ENCODE peak calls at places on chromosomes 16 and 17, in seven cellular contexts. One of them, this sample, is unnamed.

GRCh38 chr16:648786-649589 is at the start of gene WDR90:
- DNase-seq in NCI-H1092 treated with DMSO at 0.1 percent for 48 hours: peak
- DNase-seq in left colon: peak
- DNase-seq in stimulated activated CD8-positive, alpha-beta memory T cell treated with anti-CD3 and anti-CD28 coated beads, Interleukin-12 subunit alpha, Interleukin-12 subunit beta, amount 100 ng/mL, for 4 hours: peak
- DNase-seq in NCI-H69: peak
- DNase-seq in brain microvascular endothelial cell: peak
- DNase-seq in HS-27A: peak
- DNase-seq in this sample: peak

GRCh38 chr16:56257666-56258359 is 66.5 kb downstream of the GNAO1 start:
- DNase-seq in NCI-H1092 treated with DMSO at 0.1 percent for 48 hours: peak
- DNase-seq in left colon: no peak
- DNase-seq in stimulated activated CD8-positive, alpha-beta memory T cell treated with anti-CD3 and anti-CD28 coated beads, Interleukin-12 subunit alpha, Interleukin-12 subunit beta, amount 100 ng/mL, for 4 hours: no peak
- DNase-seq in NCI-H69: peak
- DNase-seq in brain microvascular endothelial cell: no peak
- DNase-seq in HS-27A: no peak
- DNase-seq in this sample: no peak

GRCh38 chr17:41413353-41413752 is 11.0 kb downstream of the KRT37 start:
- DNase-seq in NCI-H1092 treated with DMSO at 0.1 percent for 48 hours: no peak
- DNase-seq in left colon: no peak
- DNase-seq in stimulated activated CD8-positive, alpha-beta memory T cell treated with anti-CD3 and anti-CD28 coated beads, Interleukin-12 subunit alpha, Interleukin-12 subunit beta, amount 100 ng/mL, for 4 hours: no peak
- DNase-seq in NCI-H69: peak
- DNase-seq in brain microvascular endothelial cell: no peak
- DNase-seq in HS-27A: no peak
- DNase-seq in this sample: no peak

GRCh38 chr17:76232342-76232741 is 8.0 kb downstream of the RNF157 start:
- DNase-seq in NCI-H1092 treated with DMSO at 0.1 percent for 48 hours: no peak
- DNase-seq in left colon: no peak
- DNase-seq in stimulated activated CD8-positive, alpha-beta memory T cell treated with anti-CD3 and anti-CD28 coated beads, Interleukin-12 subunit alpha, Interleukin-12 subunit beta, amount 100 ng/mL, for 4 hours: no peak
- DNase-seq in NCI-H69: peak
- DNase-seq in brain microvascular endothelial cell: no peak
- DNase-seq in HS-27A: no peak
- DNase-seq in this sample: no peak

GRCh38 chr16:23505180-23505665 is 5.1 kb downstream of the GGA2 start:
- DNase-seq in NCI-H1092 treated with DMSO at 0.1 percent for 48 hours: no peak
- DNase-seq in left colon: no peak
- DNase-seq in stimulated activated CD8-positive, alpha-beta memory T cell treated with anti-CD3 and anti-CD28 coated beads, Interleukin-12 subunit alpha, Interleukin-12 subunit beta, amount 100 ng/mL, for 4 hours: no peak
- DNase-seq in NCI-H69: no peak
- DNase-seq in brain microvascular endothelial cell: no peak
- DNase-seq in HS-27A: no peak
- DNase-seq in this sample: no peak

GRCh38 chr17:27545562-27546229 is 85.3 kb upstream of the LGALS9 start:
- DNase-seq in NCI-H1092 treated with DMSO at 0.1 percent for 48 hours: peak
- DNase-seq in left colon: no peak
- DNase-seq in stimulated activated CD8-positive, alpha-beta memory T cell treated with anti-CD3 and anti-CD28 coated beads, Interleukin-12 subunit alpha, Interleukin-12 subunit beta, amount 100 ng/mL, for 4 hours: no peak
- DNase-seq in NCI-H69: peak
- DNase-seq in brain microvascular endothelial cell: no peak
- DNase-seq in HS-27A: no peak
- DNase-seq in this sample: no peak

GRCh38 chr16:81073560-81074330 is 3.3 kb downstream of the C16orf46 start:
- DNase-seq in NCI-H1092 treated with DMSO at 0.1 percent for 48 hours: no peak
- DNase-seq in left colon: no peak
- DNase-seq in stimulated activated CD8-positive, alpha-beta memory T cell treated with anti-CD3 and anti-CD28 coated beads, Interleukin-12 subunit alpha, Interleukin-12 subunit beta, amount 100 ng/mL, for 4 hours: no peak
- DNase-seq in NCI-H69: no peak
- DNase-seq in brain microvascular endothelial cell: no peak
- DNase-seq in HS-27A: no peak
- DNase-seq in this sample: no peak

GRCh38 chr16:31113420-31114124 is 3.9 kb upstream of the KAT8 start:
- DNase-seq in NCI-H1092 treated with DMSO at 0.1 percent for 48 hours: no peak
- DNase-seq in left colon: no peak
- DNase-seq in stimulated activated CD8-positive, alpha-beta memory T cell treated with anti-CD3 and anti-CD28 coated beads, Interleukin-12 subunit alpha, Interleukin-12 subunit beta, amount 100 ng/mL, for 4 hours: no peak
- DNase-seq in NCI-H69: no peak
- DNase-seq in brain microvascular endothelial cell: no peak
- DNase-seq in HS-27A: no peak
- DNase-seq in this sample: no peak

GRCh38 chr17:78227455-78227916 is 3.9 kb upstream of the TMEM235 start:
- DNase-seq in NCI-H1092 treated with DMSO at 0.1 percent for 48 hours: no peak
- DNase-seq in left colon: no peak
- DNase-seq in stimulated activated CD8-positive, alpha-beta memory T cell treated with anti-CD3 and anti-CD28 coated beads, Interleukin-12 subunit alpha, Interleukin-12 subunit beta, amount 100 ng/mL, for 4 hours: no peak
- DNase-seq in NCI-H69: peak
- DNase-seq in brain microvascular endothelial cell: no peak
- DNase-seq in HS-27A: no peak
- DNase-seq in this sample: no peak

GRCh38 chr17:40442392-40443195 is 656 bp upstream of the IGFBP4 start:
- DNase-seq in NCI-H1092 treated with DMSO at 0.1 percent for 48 hours: no peak
- DNase-seq in left colon: peak
- DNase-seq in stimulated activated CD8-positive, alpha-beta memory T cell treated with anti-CD3 and anti-CD28 coated beads, Interleukin-12 subunit alpha, Interleukin-12 subunit beta, amount 100 ng/mL, for 4 hours: no peak
- DNase-seq in NCI-H69: no peak
- DNase-seq in brain microvascular endothelial cell: no peak
- DNase-seq in HS-27A: no peak
- DNase-seq in this sample: peak